ENCODE peak calls at places on chromosomes 6 and 20, in nine cellular contexts. One of them, this sample, is unnamed.

GRCh38 chr6:150934380-150934779 is 68.9 kb downstream of the MTHFD1L start:
- DNase-seq in NCI-H1105 treated with DMSO at 0.1 percent for 48 hours: no peak
- DNase-seq in EH: peak; percentile 96
- DNase-seq in GM10248: no peak
- DNase-seq in HuH-7: no peak
- DNase-seq in ovary: no peak
- DNase-seq in T-helper 9 cell: no peak
- DNase-seq in stimulated activated CD8-positive, alpha-beta memory T cell treated with anti-CD3 and anti-CD28 coated beads, Interleukin-7, amount 100 ng/mL, for 1 hour: no peak
- DNase-seq in omental fat pad: no peak
- DNase-seq in this sample: peak; percentile 51

GRCh38 chr20:9344080-9344920 is 170.1 kb upstream of the LAMP5 start:
- DNase-seq in HuH-7: no peak
- DNase-seq in ovary: no peak
- DNase-seq in GM10248: no peak
- DNase-seq in NCI-H1105 treated with DMSO at 0.1 percent for 48 hours: no peak
- DNase-seq in T-helper 9 cell: no peak
- DNase-seq in omental fat pad: no peak
- DNase-seq in stimulated activated CD8-positive, alpha-beta memory T cell treated with anti-CD3 and anti-CD28 coated beads, Interleukin-7, amount 100 ng/mL, for 1 hour: no peak
- DNase-seq in EH: peak; percentile 85
- DNase-seq in this sample: no peak

GRCh38 chr6:169409742-169410312 is 156.2 kb upstream of the THBS2 start:
- DNase-seq in omental fat pad: no peak
- DNase-seq in T-helper 9 cell: no peak
- DNase-seq in NCI-H1105 treated with DMSO at 0.1 percent for 48 hours: no peak
- DNase-seq in HuH-7: no peak
- DNase-seq in GM10248: no peak
- DNase-seq in stimulated activated CD8-positive, alpha-beta memory T cell treated with anti-CD3 and anti-CD28 coated beads, Interleukin-7, amount 100 ng/mL, for 1 hour: no peak
- DNase-seq in ovary: no peak
- DNase-seq in EH: peak; percentile 40
- DNase-seq in this sample: no peak

GRCh38 chr6:18203786-18204185 is 48.6 kb downstream of the KDM1B start:
- DNase-seq in NCI-H1105 treated with DMSO at 0.1 percent for 48 hours: no peak
- DNase-seq in omental fat pad: no peak
- DNase-seq in T-helper 9 cell: no peak
- DNase-seq in EH: peak; percentile 51
- DNase-seq in stimulated activated CD8-positive, alpha-beta memory T cell treated with anti-CD3 and anti-CD28 coated beads, Interleukin-7, amount 100 ng/mL, for 1 hour: no peak
- DNase-seq in ovary: no peak
- DNase-seq in HuH-7: no peak
- DNase-seq in GM10248: no peak
- DNase-seq in this sample: no peak

GRCh38 chr6:55694148-55694547 is 115.2 kb upstream of the HMGCLL1 start:
- DNase-seq in EH: peak; percentile 1
- DNase-seq in ovary: no peak
- DNase-seq in HuH-7: no peak
- DNase-seq in stimulated activated CD8-positive, alpha-beta memory T cell treated with anti-CD3 and anti-CD28 coated beads, Interleukin-7, amount 100 ng/mL, for 1 hour: no peak
- DNase-seq in omental fat pad: no peak
- DNase-seq in NCI-H1105 treated with DMSO at 0.1 percent for 48 hours: no peak
- DNase-seq in T-helper 9 cell: no peak
- DNase-seq in GM10248: no peak
- DNase-seq in this sample: peak; percentile 96

GRCh38 chr6:54717849-54718455 is 128.6 kb upstream of the FAM83B start:
- DNase-seq in NCI-H1105 treated with DMSO at 0.1 percent for 48 hours: peak; percentile 89
- DNase-seq in EH: peak; percentile 47
- DNase-seq in stimulated activated CD8-positive, alpha-beta memory T cell treated with anti-CD3 and anti-CD28 coated beads, Interleukin-7, amount 100 ng/mL, for 1 hour: peak; percentile 4
- DNase-seq in GM10248: peak; percentile 18
- DNase-seq in HuH-7: peak; percentile 12
- DNase-seq in T-helper 9 cell: peak; percentile 7
- DNase-seq in ovary: peak; percentile 15
- DNase-seq in omental fat pad: peak; percentile 82
- DNase-seq in this sample: peak; percentile 63

GRCh38 chr6:52612336-52613096 is 35.7 kb upstream of the TRAM2 start:
- DNase-seq in omental fat pad: no peak
- DNase-seq in NCI-H1105 treated with DMSO at 0.1 percent for 48 hours: no peak
- DNase-seq in T-helper 9 cell: no peak
- DNase-seq in HuH-7: no peak
- DNase-seq in GM10248: no peak
- DNase-seq in EH: peak; percentile 77
- DNase-seq in ovary: no peak
- DNase-seq in stimulated activated CD8-positive, alpha-beta memory T cell treated with anti-CD3 and anti-CD28 coated beads, Interleukin-7, amount 100 ng/mL, for 1 hour: no peak
- DNase-seq in this sample: no peak

GRCh38 chr6:125165256-125165655 is 11.7 kb downstream of the TPD52L1 start:
- DNase-seq in T-helper 9 cell: no peak
- DNase-seq in ovary: no peak
- DNase-seq in NCI-H1105 treated with DMSO at 0.1 percent for 48 hours: no peak
- DNase-seq in EH: peak; percentile 69
- DNase-seq in omental fat pad: no peak
- DNase-seq in stimulated activated CD8-positive, alpha-beta memory T cell treated with anti-CD3 and anti-CD28 coated beads, Interleukin-7, amount 100 ng/mL, for 1 hour: no peak
- DNase-seq in GM10248: no peak
- DNase-seq in HuH-7: no peak
- DNase-seq in this sample: peak; percentile 30

GRCh38 chr20:63538204-63539091 is 1.3 kb upstream of the PTK6 start:
- DNase-seq in ovary: no peak
- DNase-seq in NCI-H1105 treated with DMSO at 0.1 percent for 48 hours: peak; percentile 85
- DNase-seq in HuH-7: peak; percentile 100
- DNase-seq in stimulated activated CD8-positive, alpha-beta memory T cell treated with anti-CD3 and anti-CD28 coated beads, Interleukin-7, amount 100 ng/mL, for 1 hour: no peak
- DNase-seq in omental fat pad: no peak
- DNase-seq in T-helper 9 cell: peak; percentile 37
- DNase-seq in GM10248: peak; percentile 55
- DNase-seq in EH: no peak
- DNase-seq in this sample: no peak

This sample was measured in fibroblast of the aortic adventitia.